ENCODE peak calls at places on chromosomes 13 and 19, in five cellular contexts. One of them, this sample, is unnamed.

GRCh38 chr19:29366757-29367156 is 153.8 kb upstream of the UQCRFS1 start:
- DNase-seq in BJ: no peak
- DNase-seq in upper lobe of right lung: no peak
- DNase-seq in testis: no peak
- DNase-seq in psoas muscle: no peak
- DNase-seq in this sample: no peak

GRCh38 chr19:2719910-2720776 is 1.0 kb downstream of the DIRAS1 start:
- DNase-seq in upper lobe of right lung: no peak
- DNase-seq in testis: peak; percentile 48
- DNase-seq in psoas muscle: no peak
- DNase-seq in BJ: no peak
- DNase-seq in this sample: peak; percentile 91

GRCh38 chr19:6717441-6717971 is 2.9 kb downstream of the C3 start:
- DNase-seq in testis: no peak
- DNase-seq in upper lobe of right lung: no peak
- DNase-seq in psoas muscle: no peak
- DNase-seq in BJ: no peak
- DNase-seq in this sample: no peak

GRCh38 chr13:45575830-45576180 is 39.7 kb downstream of the ERICH6B start:
- DNase-seq in upper lobe of right lung: no peak
- DNase-seq in psoas muscle: no peak
- DNase-seq in testis: no peak
- DNase-seq in BJ: no peak
- DNase-seq in this sample: no peak

GRCh38 chr13:58298556-58299135 is 667.1 kb downstream of the PCDH17 start:
- DNase-seq in testis: no peak
- DNase-seq in upper lobe of right lung: no peak
- DNase-seq in psoas muscle: no peak
- DNase-seq in BJ: no peak
- DNase-seq in this sample: no peak

GRCh38 chr13:69947577-69947976 is 160.0 kb upstream of the ATXN8OS start:
- DNase-seq in testis: no peak
- DNase-seq in BJ: no peak
- DNase-seq in upper lobe of right lung: no peak
- DNase-seq in psoas muscle: no peak
- DNase-seq in this sample: no peak

GRCh38 chr19:4861147-4861546 is 6.3 kb downstream of the PLIN3 start:
- DNase-seq in upper lobe of right lung: no peak
- DNase-seq in psoas muscle: no peak
- DNase-seq in BJ: no peak
- DNase-seq in testis: no peak
- DNase-seq in this sample: peak; percentile 31

GRCh38 chr13:112324121-112324520 is 52.0 kb upstream of the SPACA7 start:
- DNase-seq in upper lobe of right lung: no peak
- DNase-seq in BJ: no peak
- DNase-seq in psoas muscle: no peak
- DNase-seq in testis: no peak
- DNase-seq in this sample: peak; percentile 60

GRCh38 chr13:39676315-39676876 is 20.9 kb downstream of the COG6 start:
- DNase-seq in psoas muscle: no peak
- DNase-seq in upper lobe of right lung: no peak
- DNase-seq in BJ: no peak
- DNase-seq in testis: peak; percentile 46
- DNase-seq in this sample: peak; percentile 5

GRCh38 chr13:51539887-51540286 is 44.4 kb upstream of the WDFY2 start:
- DNase-seq in BJ: no peak
- DNase-seq in testis: no peak
- DNase-seq in psoas muscle: no peak
- DNase-seq in upper lobe of right lung: no peak
- DNase-seq in this sample: no peak

GRCh38 chr19:9936151-9937000 is at the start of gene OLFM2:
- DNase-seq in upper lobe of right lung: no peak
- DNase-seq in testis: peak; percentile 36
- DNase-seq in psoas muscle: no peak
- DNase-seq in BJ: no peak
- DNase-seq in this sample: peak; percentile 98

GRCh38 chr19:6707011-6707657 is 13.3 kb downstream of the C3 start:
- DNase-seq in upper lobe of right lung: peak; percentile 54
- DNase-seq in psoas muscle: peak; percentile 23
- DNase-seq in testis: no peak
- DNase-seq in BJ: no peak
- DNase-seq in this sample: peak; percentile 46

GRCh38 chr19:10501971-10502523 is 1.1 kb downstream of the KEAP1 start:
- DNase-seq in psoas muscle: peak; percentile 94
- DNase-seq in upper lobe of right lung: peak; percentile 94
- DNase-seq in BJ: no peak
- DNase-seq in testis: peak; percentile 81
- DNase-seq in this sample: peak; percentile 86

GRCh38 chr13:36432106-36432544 is at the start of gene CCNA1:
- DNase-seq in psoas muscle: peak; percentile 57
- DNase-seq in BJ: no peak
- DNase-seq in testis: peak; percentile 79
- DNase-seq in upper lobe of right lung: peak; percentile 71
- DNase-seq in this sample: peak; percentile 93

GRCh38 chr13:87941244-87941643 is 270.1 kb downstream of the SLITRK5 start:
- DNase-seq in upper lobe of right lung: no peak
- DNase-seq in BJ: no peak
- DNase-seq in psoas muscle: no peak
- DNase-seq in testis: no peak
- DNase-seq in this sample: no peak

GRCh38 chr13:110306960-110307696 is at the start of the genes COL4A1 and COL4A2:
- DNase-seq in BJ: no peak
- DNase-seq in psoas muscle: peak; percentile 86
- DNase-seq in upper lobe of right lung: peak; percentile 78
- DNase-seq in testis: peak; percentile 68
- DNase-seq in this sample: peak; percentile 92

GRCh38 chr19:873084-874019 is 13.9 kb downstream of the CFD start:
- DNase-seq in BJ: no peak
- DNase-seq in psoas muscle: peak; percentile 59
- DNase-seq in upper lobe of right lung: peak; percentile 81
- DNase-seq in testis: peak; percentile 60
- DNase-seq in this sample: peak; percentile 88

GRCh38 chr19:30969586-30969985 is 379.6 kb downstream of the TSHZ3 start:
- DNase-seq in upper lobe of right lung: no peak
- DNase-seq in testis: no peak
- DNase-seq in BJ: no peak
- DNase-seq in psoas muscle: no peak
- DNase-seq in this sample: no peak

GRCh38 chr19:677201-677600 is 1.0 kb downstream of the FSTL3 start:
- DNase-seq in BJ: no peak
- DNase-seq in psoas muscle: peak; percentile 87
- DNase-seq in testis: peak; percentile 58
- DNase-seq in upper lobe of right lung: peak; percentile 86
- DNase-seq in this sample: peak; percentile 70

GRCh38 chr13:79589605-79590511 is 108.9 kb downstream of the NDFIP2 start:
- DNase-seq in BJ: no peak
- DNase-seq in psoas muscle: no peak
- DNase-seq in testis: peak; percentile 21
- DNase-seq in upper lobe of right lung: no peak
- DNase-seq in this sample: no peak

GRCh38 chr19:35712910-35713845 is 4.6 kb upstream of the KMT2B start:
- DNase-seq in psoas muscle: no peak
- DNase-seq in testis: no peak
- DNase-seq in upper lobe of right lung: no peak
- DNase-seq in BJ: no peak
- DNase-seq in this sample: peak; percentile 80

GRCh38 chr13:57630661-57631606 is 610 bp upstream of the PCDH17 start:
- DNase-seq in upper lobe of right lung: peak; percentile 41
- DNase-seq in psoas muscle: no peak
- DNase-seq in testis: no peak
- DNase-seq in BJ: no peak
- DNase-seq in this sample: peak; percentile 43

GRCh38 chr13:60583911-60584753 is 187.1 kb downstream of the TDRD3 start:
- DNase-seq in BJ: no peak
- DNase-seq in upper lobe of right lung: no peak
- DNase-seq in testis: peak; percentile 19
- DNase-seq in psoas muscle: no peak
- DNase-seq in this sample: peak; percentile 51

GRCh38 chr19:53865918-53866696 is 1.6 kb upstream of the MYADM start:
- DNase-seq in testis: peak; percentile 57
- DNase-seq in upper lobe of right lung: peak; percentile 82
- DNase-seq in BJ: no peak
- DNase-seq in psoas muscle: peak; percentile 89
- DNase-seq in this sample: peak; percentile 89
- H3K4me3 ChIP-seq in testis: peak overlapping the region; percentile 34
- H3K4me3 ChIP-seq in upper lobe of right lung: peak overlapping the region; percentile 75
- H3K4me3 ChIP-seq in BJ: peak overlapping the region; percentile 56
- H3K4me3 ChIP-seq in psoas muscle: peak overlapping the region; percentile 73
- H3K4me3 ChIP-seq in this sample: peak overlapping the region; percentile 58

DNA sequence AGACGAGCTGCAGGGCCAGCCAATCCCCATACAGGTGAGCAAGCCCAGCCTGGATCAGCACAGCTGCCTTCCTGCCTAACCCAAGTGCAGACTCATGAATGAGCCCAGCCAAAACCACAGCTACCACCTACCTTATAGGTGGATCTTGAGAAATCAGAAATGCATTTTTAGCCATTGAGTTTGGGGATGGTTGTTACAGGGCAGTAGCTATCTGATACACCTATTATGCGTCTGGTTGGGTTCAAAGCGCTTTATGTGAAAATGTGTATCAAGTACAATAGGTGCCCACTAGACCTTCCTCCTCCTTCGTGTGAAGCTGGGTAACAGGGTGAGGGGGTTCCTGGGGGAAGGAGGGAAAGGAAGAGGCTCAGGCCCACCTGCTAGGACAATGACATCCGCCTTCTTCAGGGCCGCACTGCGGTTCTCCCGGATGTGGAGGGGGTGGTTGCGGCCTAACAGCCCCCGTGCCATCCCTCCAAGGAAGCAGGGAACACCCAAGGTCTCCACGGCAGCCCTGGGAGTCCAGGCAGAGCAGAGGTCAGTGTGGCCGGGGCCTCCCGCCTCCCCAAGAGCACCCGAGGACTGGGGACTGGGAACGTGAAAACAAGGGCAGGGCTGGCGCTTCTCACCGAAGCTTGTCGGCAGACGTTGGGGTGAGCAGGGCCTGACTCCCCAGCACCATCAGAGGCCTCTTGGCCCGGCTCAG is 11.7 kb downstream of the SYDE1 start:
- DNase-seq in BJ: no peak
- DNase-seq in psoas muscle: no peak
- DNase-seq in upper lobe of right lung: no peak
- DNase-seq in testis: no peak
- DNase-seq in this sample: peak; percentile 28
- H3K36me3 ChIP-seq in BJ: peaks cover 44% of the 10 kb centered on the region
- H3K36me3 ChIP-seq in psoas muscle: peaks cover 5% of the 10 kb centered on the region
- H3K36me3 ChIP-seq in upper lobe of right lung: peaks cover 78% of the 10 kb centered on the region
- H3K36me3 ChIP-seq in testis: no peaks in the 10 kb centered on the region
- H3K36me3 ChIP-seq in this sample: peaks cover 39% of the 10 kb centered on the region

DNA sequence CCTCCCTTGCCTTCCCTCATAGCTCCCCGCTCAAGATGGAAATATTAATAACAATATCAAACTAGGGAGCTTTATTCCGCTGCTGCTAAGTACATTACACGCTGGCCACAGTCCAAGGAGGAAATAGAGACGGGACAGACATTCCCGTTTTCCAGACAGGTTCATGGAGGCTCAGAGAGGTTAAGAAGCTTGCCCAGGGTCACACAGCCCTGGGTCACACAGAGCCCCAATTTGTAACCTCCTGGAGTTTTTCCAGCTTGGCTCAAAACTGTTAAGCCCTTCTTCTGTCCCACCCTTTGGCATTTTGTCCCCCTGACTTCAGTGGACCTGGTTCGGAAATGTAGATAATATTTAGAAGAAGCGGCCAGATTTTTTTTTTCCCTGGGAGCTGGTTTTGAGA is 2.0 kb downstream of the BICRA start:
- DNase-seq in BJ: no peak
- DNase-seq in testis: no peak
- DNase-seq in upper lobe of right lung: no peak
- DNase-seq in psoas muscle: no peak
- DNase-seq in this sample: no peak
- H3K4me3 ChIP-seq in BJ: peak overlapping the region; percentile 66
- H3K4me3 ChIP-seq in testis: no peak overlapping the region
- H3K4me3 ChIP-seq in upper lobe of right lung: peak overlapping the region; percentile 99
- H3K4me3 ChIP-seq in psoas muscle: peak overlapping the region; percentile 100
- H3K4me3 ChIP-seq in this sample: no peak overlapping the region

GRCh38 chr13:74273591-74273990 is 139.4 kb upstream of the KLF12 start:
- DNase-seq in testis: no peak
- DNase-seq in psoas muscle: no peak
- DNase-seq in BJ: no peak
- DNase-seq in upper lobe of right lung: no peak
- DNase-seq in this sample: no peak
- H3K36me3 ChIP-seq in testis: no peaks in the 10 kb centered on the region
- H3K36me3 ChIP-seq in psoas muscle: no peaks in the 10 kb centered on the region
- H3K36me3 ChIP-seq in BJ: no peaks in the 10 kb centered on the region
- H3K36me3 ChIP-seq in upper lobe of right lung: no peaks in the 10 kb centered on the region
- H3K36me3 ChIP-seq in this sample: no peaks in the 10 kb centered on the region

This sample was measured in H7.